ENCODE peak calls at places on chromosomes 11 and 22, in nine cellular contexts. Q, X, N, C, A, T, K, G and P are unnamed samples.

GRCh38 chr11:7872913-7873312 is 58.2 kb downstream of the OR10A6 start:
- DNase-seq in Q (no peak), X (no peak), N (no peak), C (no peak), A (no peak), T (no peak), K (no peak), G (no peak), P (no peak)

GRCh38 chr11:132278801-132279574 is 908.6 kb downstream of the NTM start:
- DNase-seq in Q (no peak), X (no peak), N (peak), C (no peak), A (no peak), T (no peak), K (no peak), G (peak), P (no peak)

GRCh38 chr11:8268530-8269461 is 5.1 kb upstream of the LMO1 start:
- DNase-seq in Q (no peak), X (no peak), N (no peak), C (no peak), A (no peak), T (no peak), K (no peak), G (peak), P (no peak)

GRCh38 chr22:32018056-32018455 is 25.0 kb upstream of the SLC5A1 start:
- DNase-seq in Q (no peak), X (no peak), N (no peak), C (no peak), A (no peak), T (no peak), K (no peak), G (no peak), P (no peak)

GRCh38 chr11:133801356-133801755 is 44.0 kb downstream of the SPATA19 start:
- DNase-seq in Q (no peak), X (no peak), N (no peak), C (no peak), A (no peak), T (no peak), K (no peak), G (no peak), P (no peak)

GRCh38 chr11:116733386-116733755 is 39.4 kb downstream of the BUD13 start:
- DNase-seq in Q (no peak), X (no peak), N (no peak), C (no peak), A (no peak), T (no peak), K (no peak), G (no peak), P (no peak)

GRCh38 chr11:108975641-108976071 is 310.8 kb downstream of the DDX10 start:
- DNase-seq in Q (no peak), X (no peak), N (no peak), C (no peak), A (no peak), T (no peak), K (no peak), G (no peak), P (no peak)

GRCh38 chr22:38314140-38314991 is 2.9 kb downstream of the CSNK1E start:
- DNase-seq in Q (no peak), X (no peak), N (no peak), C (no peak), A (no peak), T (no peak), K (no peak), G (peak), P (no peak)

GRCh38 chr22:26561756-26562417 is 28.0 kb downstream of the TPST2 start:
- DNase-seq in Q (peak), X (no peak), N (no peak), C (no peak), A (no peak), T (no peak), K (no peak), G (no peak), P (peak)

GRCh38 chr11:7749456-7749855 is 43.2 kb upstream of the OVCH2 start:
- DNase-seq in Q (no peak), X (no peak), N (no peak), C (no peak), A (no peak), T (no peak), K (no peak), G (no peak), P (no peak)

DNA sequence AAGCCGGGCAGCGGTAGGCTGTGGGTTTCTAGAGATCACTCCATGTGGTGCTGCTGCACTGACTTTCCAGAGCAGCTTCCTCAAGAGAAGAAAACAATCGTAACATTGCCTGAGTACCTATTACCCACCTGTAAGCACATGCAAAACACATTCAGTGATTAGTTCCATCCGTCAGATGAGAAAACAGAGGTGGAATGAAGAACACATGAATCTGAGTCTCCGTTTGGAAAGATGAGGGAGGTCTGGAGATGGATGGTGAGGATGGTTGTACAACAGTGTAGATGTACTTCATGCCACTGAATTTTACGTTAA is 7.5 kb upstream of the SLCO2B1 start:
- DNase-seq in Q (no peak), X (no peak), N (no peak), C (no peak), A (no peak), T (no peak), K (no peak), G (no peak), P (no peak)
- TF ChIP-seq POLR2AphosphoS5 in Q (no peak), X (no peak), N (no peak), C (no peak), A (no peak), T (no peak), K (no peak), G (no peak), P (no peak)

GRCh38 chr11:67629386-67630229 is at the start of gene NUDT8:
- DNase-seq in Q (peak), X (peak), N (peak), C (peak), A (peak), T (peak), K (no peak), G (peak), P (peak)

GRCh38 chr11:67630943-67631331 is 1.2 kb upstream of the NUDT8 start:
- DNase-seq in Q (no peak), X (no peak), N (no peak), C (no peak), A (no peak), T (no peak), K (no peak), G (no peak), P (no peak)

GRCh38 chr11:67631427-67631826 is 1.7 kb upstream of the NUDT8 start:
- DNase-seq in Q (no peak), X (no peak), N (no peak), C (no peak), A (no peak), T (no peak), K (no peak), G (no peak), P (no peak)

GRCh38 chr11:67631853-67632174 is 2.1 kb upstream of the NUDT8 start:
- DNase-seq in Q (no peak), X (no peak), N (no peak), C (no peak), A (no peak), T (no peak), K (no peak), G (no peak), P (no peak)

GRCh38 chr11:67630230-67630942 is 649 bp upstream of the NUDT8 start:
- DNase-seq in Q (peak), X (peak), N (peak), C (peak), A (peak), T (peak), K (peak), G (peak), P (peak)
- TF ChIP-seq POLR2AphosphoS5 in Q (no peak), X (peak), N (peak), C (no peak), A (peak), T (peak), K (peak), G (peak), P (peak)

DNA sequence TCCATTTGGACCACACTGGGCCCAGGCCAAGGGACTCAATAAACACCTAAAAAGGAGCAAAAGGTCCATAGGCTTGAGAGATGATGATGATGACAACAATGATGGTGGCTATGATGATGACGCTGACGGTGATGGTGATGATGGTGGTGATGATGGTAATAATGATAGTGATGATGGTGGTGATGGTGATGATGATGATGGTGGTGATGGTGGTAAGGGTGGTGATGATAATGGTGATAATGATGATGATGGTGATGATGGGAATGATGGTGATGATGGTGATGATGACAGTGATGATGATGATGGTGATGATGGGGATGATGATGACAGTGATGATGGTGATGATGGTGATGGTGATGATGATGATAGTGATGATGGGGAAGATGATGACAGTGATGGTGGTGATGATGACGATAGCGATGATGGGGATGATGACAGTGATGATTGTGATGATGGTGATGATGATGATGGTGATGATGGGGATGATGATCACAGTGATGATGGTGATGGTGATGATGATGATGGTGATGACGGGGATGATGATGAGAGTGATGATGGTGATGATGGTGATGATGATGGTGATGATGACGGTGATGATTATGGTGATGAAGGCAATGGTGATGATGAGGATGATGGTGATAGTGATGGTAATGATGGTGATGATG is 7.1 kb upstream of the RASD2 start:
- DNase-seq in Q (no peak), X (no peak), N (no peak), C (no peak), A (no peak), T (no peak), K (no peak), G (no peak), P (no peak)
- TF ChIP-seq POLR2AphosphoS5 in Q (no peak), X (no peak), N (no peak), C (no peak), A (no peak), T (no peak), K (no peak), G (no peak), P (no peak)

DNA sequence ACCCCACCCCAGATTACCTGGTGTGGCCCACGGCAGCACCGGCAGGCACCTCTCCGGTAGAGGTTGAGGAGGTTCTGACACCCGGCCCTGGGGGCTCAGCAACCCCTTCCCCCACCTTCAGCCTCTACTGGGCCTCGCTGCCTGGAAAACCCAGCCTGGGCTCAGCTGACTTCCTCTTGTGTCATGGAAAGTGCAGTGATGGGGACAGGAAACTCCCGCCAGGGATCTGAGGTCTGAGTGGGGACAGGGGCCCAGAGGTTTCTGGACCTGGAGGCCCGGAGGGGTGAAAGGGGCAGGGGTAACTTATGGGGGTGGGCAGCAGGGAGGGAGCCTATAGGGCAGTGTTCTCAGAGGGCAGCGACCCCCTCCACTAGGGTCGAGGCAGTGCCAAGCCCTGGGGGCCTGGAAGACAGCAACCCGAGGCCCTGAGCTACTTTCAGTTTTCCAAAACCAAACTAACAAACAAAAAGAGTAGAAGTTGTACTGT is 10.0 kb upstream of the CD5 start:
- DNase-seq in Q (no peak), X (no peak), N (no peak), C (no peak), A (no peak), T (no peak), K (no peak), G (no peak), P (no peak)
- TF ChIP-seq POLR2AphosphoS5 in Q (no peak), X (no peak), N (peak), C (peak), A (no peak), T (no peak), K (no peak), G (no peak), P (no peak)

GRCh38 chr22:44307509-44308169 is 5.1 kb downstream of the SHISAL1 start:
- DNase-seq in Q (no peak), X (no peak), N (no peak), C (no peak), A (no peak), T (no peak), K (no peak), G (no peak), P (no peak)
- TF ChIP-seq POLR2AphosphoS5 in Q (peak), X (no peak), N (no peak), C (no peak), A (no peak), T (no peak), K (no peak), G (no peak), P (peak)

DNA sequence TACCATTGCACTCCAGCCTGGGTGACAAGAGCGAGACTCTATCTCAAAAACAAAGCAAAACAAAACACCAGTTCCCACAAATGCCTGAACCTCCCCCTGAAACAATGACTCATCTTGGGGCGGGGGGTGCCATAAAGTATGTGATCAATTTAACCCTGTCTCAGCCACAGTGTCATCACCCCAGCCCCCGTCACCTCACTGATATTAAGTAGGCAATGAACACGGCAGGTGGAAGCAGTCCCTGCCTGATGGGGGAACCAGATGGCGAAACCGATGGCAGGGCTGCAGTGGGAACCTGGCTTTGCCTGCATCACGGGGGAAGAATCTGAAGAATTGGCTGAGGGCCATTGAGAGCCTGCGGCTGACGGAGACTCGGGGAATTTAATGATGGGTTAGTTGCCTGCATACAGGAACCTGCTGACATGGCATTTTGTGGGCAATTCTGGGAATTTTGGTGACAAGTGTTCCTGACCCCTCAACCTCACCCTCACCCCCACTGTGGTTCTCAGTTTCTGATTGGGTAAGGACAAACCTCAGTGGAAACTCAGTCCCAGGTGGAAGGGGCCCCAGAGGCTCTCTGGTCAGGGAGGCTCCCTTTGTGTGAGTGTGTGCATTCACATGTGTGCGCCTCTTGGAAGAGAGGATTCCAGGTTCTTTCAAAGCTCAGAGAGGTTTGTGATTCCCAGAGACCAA is 39.1 kb upstream of the SHISAL1 start:
- DNase-seq in Q (no peak), X (no peak), N (no peak), C (no peak), A (no peak), T (no peak), K (no peak), G (peak), P (peak)
- TF ChIP-seq POLR2AphosphoS5 in Q (peak), X (no peak), N (no peak), C (no peak), A (no peak), T (no peak), K (no peak), G (no peak), P (peak)

GRCh38 chr11:117874910-117875396 is 1.5 kb downstream of the FXYD6 start:
- DNase-seq in Q (no peak), X (no peak), N (no peak), C (no peak), A (no peak), T (no peak), K (no peak), G (no peak), P (no peak)

GRCh38 chr11:117875397-117876048 is 935 bp downstream of the FXYD6 start:
- DNase-seq in Q (no peak), X (no peak), N (no peak), C (no peak), A (no peak), T (no peak), K (no peak), G (peak), P (no peak)

GRCh38 chr11:117876049-117876340 is 463 bp downstream of the FXYD6 start:
- DNase-seq in Q (no peak), X (no peak), N (no peak), C (no peak), A (no peak), T (no peak), K (no peak), G (no peak), P (no peak)

GRCh38 chr11:117877120-117877784 is 794 bp upstream of the FXYD6 start:
- DNase-seq in Q (no peak), X (no peak), N (no peak), C (no peak), A (no peak), T (no peak), K (no peak), G (peak), P (no peak)

GRCh38 chr11:117876341-117877119 is at the start of gene FXYD6:
- DNase-seq in Q (no peak), X (no peak), N (no peak), C (no peak), A (peak), T (no peak), K (no peak), G (peak), P (no peak)
- TF ChIP-seq POLR2AphosphoS5 in Q (no peak), X (no peak), N (no peak), C (no peak), A (no peak), T (no peak), K (no peak), G (peak), P (no peak)

GRCh38 chr11:85195934-85196333 is 431.2 kb downstream of the DLG2 start:
- DNase-seq in Q (no peak), X (no peak), N (no peak), C (no peak), A (no peak), T (no peak), K (no peak), G (no peak), P (no peak)
- TF ChIP-seq POLR2AphosphoS5 in Q (no peak), X (no peak), N (no peak), C (no peak), A (no peak), T (no peak), K (no peak), G (no peak), P (no peak)

DNA sequence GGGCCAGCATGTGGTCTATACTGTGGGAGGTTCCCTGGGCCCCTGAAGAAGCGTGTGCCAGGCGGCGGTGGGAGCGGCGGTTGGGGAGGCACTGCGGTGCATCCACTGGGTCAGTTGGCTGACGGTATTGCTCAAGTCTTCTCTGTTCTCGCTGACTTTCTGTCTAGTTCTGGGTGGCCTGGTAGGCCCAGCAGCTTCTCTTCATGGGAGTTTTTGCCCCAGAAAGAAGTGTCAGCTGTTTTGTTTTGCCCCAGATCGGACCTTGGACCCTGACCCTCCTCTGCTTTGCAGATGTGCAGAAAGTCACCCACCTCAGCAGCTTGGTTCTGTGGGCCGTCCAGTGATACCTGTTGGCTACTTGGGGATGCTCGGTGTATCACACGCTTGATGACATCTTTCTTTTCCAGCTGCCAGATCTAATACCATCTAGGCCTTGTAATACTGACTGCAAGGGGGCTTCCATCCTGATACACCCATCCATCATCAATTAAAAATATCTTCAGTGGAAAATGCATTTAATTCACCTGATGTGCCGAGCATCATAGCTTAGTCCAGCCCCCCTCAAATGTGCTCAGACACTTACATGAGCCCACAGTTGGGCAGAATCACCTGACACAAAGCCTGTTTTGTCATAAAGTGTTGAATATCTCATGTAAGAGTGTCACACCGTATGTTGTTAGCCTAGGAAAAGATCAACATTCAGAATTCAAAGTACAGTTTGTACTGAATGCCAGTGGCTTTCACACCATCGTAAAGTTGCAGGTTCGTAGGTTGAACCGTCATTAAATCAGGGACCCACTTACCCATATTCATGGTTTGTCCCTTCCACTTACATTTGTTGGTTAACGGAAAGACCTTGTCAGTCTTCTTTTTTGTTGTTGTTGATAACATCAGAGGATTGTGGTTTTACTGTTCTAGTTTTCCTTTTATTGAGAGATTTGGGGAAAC is 13.9 kb downstream of the ZBED4 start:
- DNase-seq in Q (no peak), X (no peak), N (no peak), C (no peak), A (no peak), T (peak), K (no peak), G (no peak), P (no peak)
- TF ChIP-seq POLR2AphosphoS5 in Q (no peak), X (no peak), N (no peak), C (no peak), A (no peak), T (no peak), K (no peak), G (no peak), P (no peak)